ENCODE peak calls at places on chromosomes 1 and 21, in eight cellular contexts. P is ovary; I is aorta; X is ascending aorta; J is heart left ventricle; T is CD8-positive, alpha-beta T cell; C is HCT116; S is pancreas. G is an unnamed sample. For H3K9me3, the result is how much of the 10 kb centered on the place peaks cover.

GRCh38 chr1:204340137-204340536 is 19.6 kb downstream of the PLEKHA6 start:
- DNase-seq in J (no peak), I (no peak), P (no peak), X (no peak), S (no peak), T (no peak), C (no peak), G (no peak)

GRCh38 chr1:11913291-11913690 is 12.9 kb downstream of the KIAA2013 start:
- DNase-seq in I (no peak), T (no peak), S (no peak), X (no peak), J (no peak), P (no peak), C (no peak), G (no peak)

GRCh38 chr1:76074321-76075187 is at the start of gene ST6GALNAC3:
- DNase-seq in S (peak), T (peak), C (no peak), I (peak), X (peak), P (peak), J (peak), G (peak)

GRCh38 chr1:216388558-216388957 is 34.7 kb downstream of the USH2A start:
- DNase-seq in S (no peak), X (no peak), I (no peak), P (no peak), J (no peak), T (no peak), C (no peak), G (no peak)

GRCh38 chr1:92410706-92411105 is 76.0 kb downstream of the GFI1 start:
- DNase-seq in J (no peak), I (no peak), X (no peak), T (peak), S (no peak), C (no peak), P (no peak), G (no peak)

GRCh38 chr1:58773406-58773840 is 10.4 kb downstream of the JUN start:
- DNase-seq in T (no peak), J (peak), S (peak), I (peak), X (peak), P (peak), C (no peak), G (no peak)

GRCh38 chr21:18340387-18340942 is 63.1 kb downstream of the TMPRSS15 start:
- DNase-seq in T (no peak), P (no peak), S (no peak), J (no peak), I (no peak), C (no peak), X (no peak), G (no peak)

GRCh38 chr21:41593784-41594138 is 85.8 kb upstream of the TMPRSS2 start:
- DNase-seq in I (no peak), S (peak), C (no peak), X (no peak), J (no peak), P (no peak), T (no peak), G (peak)

GRCh38 chr1:244066954-244067716 is 16.1 kb downstream of the ZBTB18 start:
- DNase-seq in T (no peak), P (no peak), I (no peak), J (no peak), S (no peak), X (no peak), C (no peak), G (no peak)

GRCh38 chr1:232385221-232385620 is 244.7 kb downstream of the SIPA1L2 start:
- DNase-seq in P (no peak), T (no peak), S (no peak), J (no peak), C (no peak), X (no peak), I (no peak), G (no peak)

GRCh38 chr1:60848583-60849188 is 233.7 kb upstream of the NFIA start:
- DNase-seq in S (no peak), J (no peak), T (no peak), P (no peak), X (no peak), C (peak), I (no peak), G (no peak)

GRCh38 chr1:55466343-55466742 is 251.2 kb upstream of the USP24 start:
- DNase-seq in X (no peak), J (no peak), I (no peak), S (no peak), P (no peak), C (no peak), T (no peak), G (no peak)

GRCh38 chr1:187474266-187474665 is 645.5 kb downstream of the PLA2G4A start:
- DNase-seq in T (no peak), S (no peak), C (no peak), X (no peak), P (no peak), J (no peak), I (no peak), G (no peak)

GRCh38 chr1:95232646-95233320 is 1.2 kb upstream of the RWDD3 start:
- DNase-seq in J (no peak), I (no peak), P (no peak), C (no peak), X (no peak), S (peak), T (no peak), G (no peak)

GRCh38 chr1:207603777-207604176 is 41.2 kb upstream of the CR1L start:
- DNase-seq in C (no peak), S (no peak), T (no peak), J (no peak), P (no peak), X (no peak), I (no peak), G (no peak)

GRCh38 chr1:34286547-34286946 is 109.8 kb downstream of the C1orf94 start:
- DNase-seq in X (no peak), J (no peak), I (no peak), C (no peak), S (no peak), T (no peak), P (no peak), G (no peak)

GRCh38 chr21:45180289-45180599 is 105.9 kb downstream of the ADARB1 start:
- DNase-seq in T (no peak), I (no peak), J (no peak), S (no peak), X (no peak), P (no peak), C (no peak), G (no peak)

GRCh38 chr1:2415801-2416208 is 3.4 kb upstream of the PEX10 start:
- DNase-seq in P (no peak), S (no peak), X (no peak), C (no peak), I (no peak), J (peak), T (peak), G (peak)

GRCh38 chr1:36934061-36934460 is 100.3 kb downstream of the GRIK3 start:
- DNase-seq in C (no peak), J (no peak), S (no peak), T (no peak), X (no peak), I (no peak), P (no peak), G (no peak)

GRCh38 chr1:74343191-74343590 is 108.0 kb downstream of the TNNI3K start:
- DNase-seq in I (peak), X (no peak), T (no peak), S (no peak), P (no peak), J (no peak), C (no peak), G (no peak)

GRCh38 chr1:206933333-206933945 is 11.7 kb upstream of the FCMR start:
- DNase-seq in S (no peak), P (no peak), X (no peak), J (peak), C (peak), I (peak), T (peak), G (peak)

GRCh38 chr1:27864264-27864895 is 8.0 kb upstream of the THEMIS2 start:
- DNase-seq in X (no peak), P (no peak), C (no peak), T (no peak), J (no peak), I (no peak), S (no peak), G (no peak)
- H3K4me3 ChIP-seq in X (no peak), P (no peak), C (no peak), T (no peak), J (no peak), I (no peak), S (no peak), G (no peak)

GRCh38 chr1:169816617-169817016 is 21.9 kb upstream of the METTL18 start:
- DNase-seq in T (no peak), J (no peak), C (no peak), S (no peak), P (no peak), I (no peak), X (no peak), G (no peak)
- H3K9me3 ChIP-seq in T (under half), J (under half), C (under half), S (under half), P (under half), I (under half), X (under half), G (under half)

DNA sequence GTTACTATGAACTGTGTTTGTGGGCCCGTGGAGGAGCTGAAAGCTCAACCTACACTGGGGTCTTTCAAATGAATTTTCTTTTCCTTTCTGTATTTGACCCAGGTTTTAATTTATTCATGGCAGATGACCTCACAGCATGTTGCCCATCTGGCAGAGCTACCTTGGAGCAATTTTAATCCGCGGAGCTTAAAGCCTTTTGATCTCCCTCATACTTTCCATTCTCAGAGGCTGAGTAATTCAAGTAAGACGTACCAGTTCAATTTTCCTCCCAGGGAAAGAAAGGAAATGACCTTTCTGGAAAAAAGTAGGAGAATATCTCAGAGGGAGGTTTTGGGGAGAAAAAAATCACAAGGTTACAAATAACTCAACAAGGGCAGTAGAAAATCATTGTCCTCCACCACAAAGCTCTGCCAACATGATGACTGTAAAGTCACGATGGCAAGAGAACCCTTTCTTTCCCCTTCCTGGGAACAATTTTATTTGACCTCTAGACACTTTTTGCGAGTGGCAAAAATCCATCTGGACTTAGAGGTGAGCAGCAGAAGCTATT is 21.6 kb upstream of the PCP4 start:
- DNase-seq in J (no peak), P (no peak), S (no peak), T (no peak), I (no peak), X (no peak), C (no peak), G (no peak)
- H3K27ac ChIP-seq in J (no peak), P (no peak), S (no peak), T (no peak), I (no peak), X (no peak), C (no peak), G (no peak)

GRCh38 chr1:145893306-145894055 is 7.8 kb upstream of the ANKRD35 start:
- DNase-seq in J (no peak), C (no peak), T (no peak), S (no peak), I (no peak), P (no peak), X (no peak), G (no peak)

GRCh38 chr1:145889722-145890121 is 4.1 kb upstream of the ANKRD35 start:
- DNase-seq in P (no peak), C (no peak), X (no peak), T (no peak), S (no peak), J (no peak), I (no peak), G (no peak)

GRCh38 chr1:145891587-145892485 is 6.2 kb upstream of the ANKRD35 start:
- DNase-seq in S (peak), J (peak), I (peak), X (peak), P (peak), T (peak), C (peak), G (peak)

GRCh38 chr1:145892486-145893087 is 6.9 kb upstream of the ANKRD35 start:
- DNase-seq in P (peak), X (no peak), T (no peak), C (no peak), J (no peak), I (no peak), S (peak), G (no peak)

GRCh38 chr1:145891143-145891542 is 5.5 kb upstream of the ANKRD35 start:
- DNase-seq in X (no peak), I (no peak), T (no peak), J (no peak), S (no peak), C (no peak), P (no peak), G (peak)
- H3K4me3 ChIP-seq in X (peak), I (no peak), T (no peak), J (no peak), S (no peak), C (no peak), P (no peak), G (no peak)

GRCh38 chr1:116276532-116276931 is 96.5 kb upstream of the ATP1A1 start:
- DNase-seq in S (no peak), C (no peak), T (no peak), J (no peak), X (no peak), I (no peak), P (no peak), G (no peak)

GRCh38 chr1:116284819-116285390 is 88.1 kb upstream of the ATP1A1 start:
- DNase-seq in T (no peak), S (no peak), P (no peak), X (no peak), I (no peak), C (no peak), J (no peak), G (no peak)

GRCh38 chr1:116278541-116278866 is 94.5 kb upstream of the ATP1A1 start:
- DNase-seq in I (no peak), C (no peak), J (no peak), P (no peak), X (no peak), S (no peak), T (no peak), G (no peak)

GRCh38 chr1:116277840-116278540 is 95.1 kb upstream of the ATP1A1 start:
- DNase-seq in T (no peak), C (no peak), X (no peak), J (no peak), I (no peak), P (no peak), S (no peak), G (no peak)

GRCh38 chr1:116279715-116280114 is 93.3 kb upstream of the ATP1A1 start:
- DNase-seq in P (no peak), C (no peak), S (no peak), T (no peak), I (no peak), X (no peak), J (no peak), G (no peak)
- H3K9me3 ChIP-seq in P (under half), C (under half), S (under half), T (under half), I (under half), X (under half), J (under half), G (under half)

DNA sequence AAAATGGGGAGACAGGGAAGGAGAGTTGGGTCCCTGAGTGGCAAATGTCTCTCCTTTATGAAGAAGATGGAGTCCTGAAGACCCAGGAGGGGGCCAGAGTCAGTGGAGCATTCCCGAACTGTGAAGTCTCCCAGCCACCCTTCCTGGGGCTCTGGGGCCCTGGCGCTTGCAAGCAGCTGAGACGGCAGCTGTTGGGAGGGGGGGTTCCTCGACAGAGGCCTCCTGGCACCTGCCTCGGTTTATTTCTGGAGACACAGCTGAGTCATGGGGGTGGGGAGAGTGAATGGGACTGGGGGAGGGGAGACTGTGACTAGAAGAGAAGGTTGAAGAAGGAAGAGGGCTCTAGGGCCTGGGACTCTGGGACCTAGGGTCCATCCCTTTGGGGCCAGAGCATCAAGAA is 14.0 kb downstream of the NES start:
- DNase-seq in C (no peak), I (peak), X (peak), J (no peak), S (no peak), T (no peak), P (no peak), G (no peak)
- H3K27ac ChIP-seq in C (peak), I (peak), X (peak), J (peak), S (no peak), T (no peak), P (no peak), G (peak)

DNA sequence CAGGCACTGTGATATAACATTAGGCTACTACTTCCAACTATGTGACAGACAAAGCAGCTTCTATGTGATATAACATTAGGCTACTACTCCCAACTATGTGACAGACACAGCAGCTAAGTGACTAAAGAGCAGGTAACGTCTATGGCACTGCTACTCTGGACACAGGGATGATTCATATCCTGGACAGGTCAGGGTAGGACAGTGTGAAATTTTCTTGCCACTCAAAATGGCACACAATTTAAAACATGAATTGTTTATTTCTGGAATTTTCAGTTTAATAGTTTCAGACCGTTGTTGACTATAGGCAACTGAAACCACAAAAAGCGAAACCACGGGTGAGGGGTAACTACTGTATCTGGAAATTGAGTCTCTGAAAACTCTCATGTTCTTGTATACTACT is 5.1 kb downstream of the DTL start:
- DNase-seq in X (no peak), T (no peak), S (no peak), I (no peak), J (no peak), P (no peak), C (no peak), G (no peak)
- H3K4me3 ChIP-seq in X (no peak), T (no peak), S (no peak), I (no peak), J (no peak), P (no peak), C (no peak), G (no peak)

DNA sequence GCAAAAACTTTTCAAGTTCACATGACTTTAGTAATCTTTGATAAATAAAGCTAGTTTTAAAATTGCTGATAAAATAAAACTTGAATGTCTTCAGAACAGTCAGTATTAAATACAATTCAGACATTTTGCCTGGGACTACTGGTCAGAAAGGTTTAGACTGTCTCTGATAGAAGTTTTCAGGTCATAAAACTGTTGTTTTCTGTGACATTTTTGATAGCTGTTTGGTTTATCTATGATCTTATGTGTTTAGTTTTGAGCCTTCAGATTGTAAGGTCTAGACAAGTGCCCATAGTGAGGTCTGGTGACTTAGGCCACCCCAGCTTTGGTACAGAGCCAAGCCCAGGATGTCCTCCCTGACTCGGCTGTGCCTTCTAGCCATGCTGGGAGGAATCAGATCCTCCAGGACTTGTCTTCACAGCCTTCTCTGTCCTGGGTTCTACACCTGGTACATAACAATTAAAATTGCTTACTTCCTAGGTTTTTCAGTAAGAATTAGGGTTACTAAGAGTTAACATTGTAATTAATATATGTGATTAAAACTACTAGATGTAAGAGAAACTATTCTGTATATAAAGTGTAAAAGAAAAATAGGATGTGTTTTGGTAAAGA is 15.1 kb upstream of the DNAH14 start:
- DNase-seq in J (no peak), X (no peak), T (no peak), P (no peak), I (no peak), S (no peak), C (no peak), G (no peak)
- H3K9me3 ChIP-seq in J (under half), X (under half), T (under half), P (under half), I (under half), S (under half), C (under half), G (under half)

G was measured in left lung.